ENCODE peak calls at places on chromosomes 3 and 15, in six cellular contexts. Y is brain microvascular endothelial cell, G is SJSA1, B is mesendoderm, I is RWPE2, H is tibial artery. A is an unnamed sample.

GRCh38 chr3:169769287-169770181 is at the start of gene ACTRT3:
- DNase-seq in I (peak; percentile 73), H (peak; percentile 51), G (peak; percentile 59), B (peak; percentile 94), Y (peak; percentile 59), A (peak; percentile 33)

GRCh38 chr3:5016218-5017161 is 37.3 kb downstream of the BHLHE40 start:
- DNase-seq in G (peak; percentile 51), H (peak; percentile 60), B (peak; percentile 96), Y (peak; percentile 91), I (no peak), A (no peak)

GRCh38 chr3:197789309-197789708 is 1.7 kb upstream of the LRCH3 start:
- DNase-seq in I (no peak), H (no peak), Y (no peak), G (no peak), B (no peak), A (no peak)

GRCh38 chr15:98731712-98732450 is 83.5 kb downstream of the IGF1R start:
- DNase-seq in H (no peak), I (no peak), G (no peak), B (no peak), Y (no peak), A (no peak)

GRCh38 chr3:151838574-151839312 is 24.8 kb downstream of the AADAC start:
- DNase-seq in B (peak; percentile 87), G (peak; percentile 54), I (no peak), Y (peak; percentile 76), H (peak; percentile 29), A (no peak)

GRCh38 chr3:170232266-170232665 is 10.0 kb downstream of the PRKCI start:
- DNase-seq in B (no peak), G (no peak), H (no peak), Y (peak; percentile 44), I (no peak), A (no peak)

GRCh38 chr3:48614044-48614443 is 4.6 kb upstream of the UQCRC1 start:
- DNase-seq in G (no peak), Y (peak; percentile 9), I (no peak), B (no peak), H (no peak), A (no peak)

GRCh38 chr15:94234300-94234699 is 2.9 kb downstream of the MCTP2 start:
- DNase-seq in H (no peak), I (no peak), Y (peak; percentile 23), B (peak; percentile 40), G (no peak), A (no peak)

GRCh38 chr3:123652346-123652984 is 67.6 kb upstream of the HACD2 start:
- DNase-seq in Y (peak; percentile 71), G (peak; percentile 82), I (no peak), B (peak; percentile 79), H (peak; percentile 83), A (peak; percentile 50)

GRCh38 chr3:179015551-179016020 is 56.0 kb downstream of the ZMAT3 start:
- DNase-seq in I (no peak), H (peak; percentile 24), Y (peak; percentile 86), B (peak; percentile 87), G (peak; percentile 62), A (no peak)

GRCh38 chr3:63278171-63278999 is at the start of gene SYNPR:
- DNase-seq in B (peak; percentile 49), G (no peak), Y (no peak), I (no peak), H (no peak), A (no peak)
- H3K27me3 ChIP-seq in B (peaks cover 20% of the 10 kb centered on the region), G (peaks cover 30% of the 10 kb centered on the region), Y (peaks cover 11% of the 10 kb centered on the region), I (peaks cover 64% of the 10 kb centered on the region), H (peaks cover 23% of the 10 kb centered on the region), A (peaks cover 23% of the 10 kb centered on the region)

GRCh38 chr3:193808317-193808716 is 215.3 kb downstream of the OPA1 start:
- DNase-seq in H (no peak), B (no peak), I (no peak), Y (no peak), G (no peak), A (no peak)

GRCh38 chr3:193812078-193812725 is 219.2 kb downstream of the OPA1 start:
- DNase-seq in H (no peak), G (no peak), I (no peak), B (peak; percentile 74), Y (no peak), A (no peak)

GRCh38 chr3:193812791-193813505 is 219.9 kb downstream of the OPA1 start:
- DNase-seq in I (no peak), Y (no peak), H (no peak), G (no peak), B (peak; percentile 96), A (no peak)

GRCh38 chr3:193805448-193805847 is 212.4 kb downstream of the OPA1 start:
- DNase-seq in B (no peak), H (no peak), G (peak; percentile 79), I (peak; percentile 98), Y (peak; percentile 89), A (peak; percentile 22)

DNA sequence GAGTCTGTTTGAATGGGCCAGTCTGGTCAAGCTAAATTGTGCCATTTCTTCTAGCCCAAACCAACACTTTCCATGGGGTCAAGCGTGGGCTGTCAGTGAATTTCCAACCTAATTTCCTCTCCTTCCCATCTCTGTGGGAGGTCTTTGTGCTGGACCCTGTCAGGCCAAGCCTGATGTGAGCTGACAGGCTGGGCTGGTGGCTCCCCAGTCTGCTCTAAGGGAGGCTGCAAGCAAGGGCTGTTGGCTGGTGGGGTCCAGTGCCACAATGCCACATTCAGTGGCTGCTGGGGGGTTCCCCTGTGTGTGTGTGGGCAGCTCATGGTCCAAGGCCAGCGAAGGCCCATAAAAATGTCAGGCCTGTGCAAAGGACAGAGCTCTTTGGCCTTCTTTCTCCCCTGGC is 216.1 kb downstream of the OPA1 start:
- DNase-seq in B (no peak), H (no peak), G (no peak), Y (no peak), I (no peak), A (no peak)
- H3K27me3 ChIP-seq in B (no peaks in the 10 kb centered on the region), H (peaks cover 4% of the 10 kb centered on the region), G (peaks cover 6% of the 10 kb centered on the region), Y (peaks cover 55% of the 10 kb centered on the region), I (no peaks in the 10 kb centered on the region), A (no peaks in the 10 kb centered on the region)

DNA sequence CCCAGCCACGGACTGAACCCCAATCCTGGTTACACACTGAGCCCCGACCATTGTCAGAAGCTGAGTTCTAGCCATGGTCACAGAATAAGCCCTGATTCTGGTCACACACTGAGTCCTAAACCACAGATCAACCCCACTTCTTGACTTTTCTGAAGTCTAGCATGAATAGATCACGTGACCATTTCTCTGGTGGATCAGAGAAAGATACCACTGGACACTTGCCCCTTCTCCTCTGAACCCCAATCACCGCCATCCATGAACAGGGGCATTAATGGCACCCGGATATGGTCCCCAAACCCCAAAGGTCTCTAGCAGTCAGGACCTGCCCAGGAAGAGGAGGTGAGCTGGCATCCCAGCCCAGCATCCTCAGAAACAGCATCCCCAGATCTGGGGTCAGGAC is 9.1 kb downstream of the HCN4 start:
- DNase-seq in G (no peak), Y (no peak), H (no peak), I (no peak), B (no peak), A (no peak)
- H3K27me3 ChIP-seq in G (peaks cover 45% of the 10 kb centered on the region), Y (peaks cover 17% of the 10 kb centered on the region), H (peaks cover 74% of the 10 kb centered on the region), I (peaks cover 79% of the 10 kb centered on the region), B (no peaks in the 10 kb centered on the region), A (peaks cover 2% of the 10 kb centered on the region)

GRCh38 chr3:189780556-189781270 is 149.5 kb downstream of the TP63 start:
- DNase-seq in G (no peak), H (no peak), B (no peak), I (no peak), Y (no peak), A (peak; percentile 85)
- H3K27me3 ChIP-seq in G (no peaks in the 10 kb centered on the region), H (no peaks in the 10 kb centered on the region), B (no peaks in the 10 kb centered on the region), I (no peaks in the 10 kb centered on the region), Y (no peaks in the 10 kb centered on the region), A (no peaks in the 10 kb centered on the region)

A was measured in gastrocnemius medialis.